ENCODE peak calls at places on chromosomes 5 and 9, in six cellular contexts. D is NCI-H748 treated with DMSO at 0.1 percent for 48 hours, G is astrocyte of the spinal cord, A is midbrain, E is KG1, H is NCI-H1092 treated with DMSO at 0.1 percent for 48 hours. U is an unnamed sample.

GRCh38 chr5:173602423-173602822 is 14.0 kb downstream of the BOD1 start:
- DNase-seq in D (no peak), G (peak), A (no peak), E (no peak), H (no peak), U (no peak)

GRCh38 chr5:142106061-142106460 is 2.5 kb upstream of the NDFIP1 start:
- DNase-seq in D (no peak), G (no peak), A (no peak), E (no peak), H (no peak), U (no peak)

GRCh38 chr9:110050925-110051355 is 157.0 kb downstream of the C9orf152 start:
- DNase-seq in D (no peak), G (peak), A (no peak), E (no peak), H (no peak), U (peak)

GRCh38 chr9:2241875-2242741 is 227.0 kb downstream of the SMARCA2 start:
- DNase-seq in D (no peak), G (peak), A (peak), E (peak), H (peak), U (peak)

GRCh38 chr5:137703565-137703964 is 32.3 kb downstream of the KLHL3 start:
- DNase-seq in D (no peak), G (no peak), A (no peak), E (no peak), H (no peak), U (no peak)

GRCh38 chr5:31962928-31963327 is 211.2 kb downstream of the GOLPH3 start:
- DNase-seq in D (no peak), G (peak), A (no peak), E (no peak), H (no peak), U (no peak)

GRCh38 chr5:36158144-36158543 is 6.2 kb downstream of the SKP2 start:
- DNase-seq in D (no peak), G (peak), A (no peak), E (no peak), H (no peak), U (no peak)

GRCh38 chr9:133199648-133200321 is 9.3 kb downstream of the OBP2B start:
- DNase-seq in D (no peak), G (no peak), A (no peak), E (peak), H (peak), U (no peak)

GRCh38 chr9:18115131-18115530 is 358.8 kb upstream of the ADAMTSL1 start:
- DNase-seq in D (no peak), G (no peak), A (no peak), E (no peak), H (no peak), U (no peak)

GRCh38 chr9:90344013-90344412 is 298.6 kb downstream of the DIRAS2 start:
- DNase-seq in D (no peak), G (peak), A (no peak), E (no peak), H (no peak), U (no peak)

GRCh38 chr5:145110826-145111225 is 724.3 kb downstream of the PRELID2 start:
- DNase-seq in D (no peak), G (no peak), A (no peak), E (no peak), H (no peak), U (no peak)

GRCh38 chr9:86531273-86531672 is 177.1 kb upstream of the TUT7 start:
- DNase-seq in D (no peak), G (no peak), A (no peak), E (no peak), H (no peak), U (no peak)

GRCh38 chr5:39616131-39616530 is 191.4 kb upstream of the DAB2 start:
- DNase-seq in D (peak), G (no peak), A (no peak), E (no peak), H (no peak), U (no peak)

GRCh38 chr5:567664-568060 is 43.4 kb upstream of the SLC9A3 start:
- DNase-seq in D (no peak), G (no peak), A (no peak), E (no peak), H (no peak), U (no peak)

GRCh38 chr5:171318026-171318425 is 9.0 kb downstream of the TLX3 start:
- DNase-seq in D (no peak), G (no peak), A (no peak), E (no peak), H (no peak), U (no peak)

GRCh38 chr9:38096238-38096805 is 27.3 kb upstream of the SHB start:
- DNase-seq in D (no peak), G (no peak), A (no peak), E (no peak), H (no peak), U (no peak)

GRCh38 chr5:31442253-31442820 is 89.6 kb downstream of the DROSHA start:
- DNase-seq in D (no peak), G (no peak), A (no peak), E (no peak), H (no peak), U (no peak)

GRCh38 chr9:112969730-112970129 is 42.3 kb downstream of the ZNF883 start:
- DNase-seq in D (no peak), G (no peak), A (no peak), E (no peak), H (no peak), U (no peak)

GRCh38 chr5:150642567-150642927 is 2.1 kb downstream of the SYNPO start:
- DNase-seq in D (no peak), G (peak), A (no peak), E (no peak), H (no peak), U (peak)

GRCh38 chr5:78569441-78569840 is 79.1 kb downstream of the LHFPL2 start:
- DNase-seq in D (peak), G (peak), A (peak), E (no peak), H (peak), U (no peak)

GRCh38 chr9:89440548-89440947 is 57.4 kb downstream of the SEMA4D start:
- DNase-seq in D (no peak), G (no peak), A (no peak), E (no peak), H (no peak), U (no peak)

GRCh38 chr5:151663617-151664322 is 22.9 kb downstream of the SPARC start:
- DNase-seq in D (no peak), G (no peak), A (peak), E (no peak), H (no peak), U (no peak)

GRCh38 chr5:125410501-125411162 is 664.2 kb upstream of the ZNF608 start:
- DNase-seq in D (peak), G (peak), A (peak), E (no peak), H (peak), U (no peak)

GRCh38 chr5:150992705-150993104 is 27.7 kb upstream of the GPX3 start:
- DNase-seq in D (no peak), G (no peak), A (no peak), E (no peak), H (no peak), U (no peak)

GRCh38 chr5:67268233-67269011 is 71.8 kb upstream of the CD180 start:
- DNase-seq in D (no peak), G (peak), A (peak), E (no peak), H (peak), U (peak)

GRCh38 chr9:114898741-114899140 is 31.6 kb downstream of the TNFSF8 start:
- DNase-seq in D (no peak), G (no peak), A (no peak), E (peak), H (no peak), U (no peak)

GRCh38 chr9:22134390-22134789 is 125.3 kb upstream of the CDKN2B start:
- DNase-seq in D (no peak), G (no peak), A (no peak), E (no peak), H (no peak), U (no peak)

GRCh38 chr5:141479776-141480175 is 4.0 kb downstream of the PCDHGC3 start:
- DNase-seq in D (no peak), G (no peak), A (no peak), E (no peak), H (no peak), U (no peak)